ENCODE peak calls at places on chromosomes 4 and X, in ten cellular contexts. One of them, this sample, is unnamed.

GRCh38 chrX:49184294-49185061 is 1.7 kb downstream of the PRICKLE3 start:
- DNase-seq in heart right ventricle: peak; percentile 90
- DNase-seq in pancreas: peak; percentile 94
- DNase-seq in fibroblast of mammary gland: peak; percentile 86
- DNase-seq in H9: peak; percentile 94
- DNase-seq in cardiac muscle cell: peak; percentile 93
- DNase-seq in neural crest cell: peak; percentile 78
- DNase-seq in right atrium auricular region: peak; percentile 94
- DNase-seq in lung: peak; percentile 92
- DNase-seq in glutamatergic neuron: peak; percentile 76
- DNase-seq in this sample: no peak

GRCh38 chr4:107896158-107896645 is 35.1 kb upstream of the CYP2U1 start:
- DNase-seq in heart right ventricle: no peak
- DNase-seq in pancreas: no peak
- DNase-seq in fibroblast of mammary gland: peak; percentile 97
- DNase-seq in H9: no peak
- DNase-seq in cardiac muscle cell: no peak
- DNase-seq in neural crest cell: no peak
- DNase-seq in right atrium auricular region: no peak
- DNase-seq in lung: peak; percentile 32
- DNase-seq in glutamatergic neuron: no peak
- DNase-seq in this sample: no peak

GRCh38 chrX:357693-358471 is 28.8 kb downstream of the PPP2R3B start:
- DNase-seq in heart right ventricle: no peak
- DNase-seq in pancreas: no peak
- DNase-seq in fibroblast of mammary gland: peak; percentile 55
- DNase-seq in H9: no peak
- DNase-seq in cardiac muscle cell: no peak
- DNase-seq in neural crest cell: no peak
- DNase-seq in right atrium auricular region: no peak
- DNase-seq in lung: no peak
- DNase-seq in glutamatergic neuron: no peak
- DNase-seq in this sample: no peak

GRCh38 chr4:97917115-97917514 is 226.2 kb downstream of the STPG2 start:
- DNase-seq in heart right ventricle: no peak
- DNase-seq in pancreas: no peak
- DNase-seq in fibroblast of mammary gland: no peak
- DNase-seq in H9: no peak
- DNase-seq in cardiac muscle cell: no peak
- DNase-seq in neural crest cell: no peak
- DNase-seq in right atrium auricular region: no peak
- DNase-seq in lung: no peak
- DNase-seq in glutamatergic neuron: no peak
- DNase-seq in this sample: no peak

GRCh38 chr4:152039085-152039484 is 278.3 kb upstream of the GATB start:
- DNase-seq in heart right ventricle: no peak
- DNase-seq in pancreas: no peak
- DNase-seq in fibroblast of mammary gland: peak; percentile 58
- DNase-seq in H9: no peak
- DNase-seq in cardiac muscle cell: no peak
- DNase-seq in neural crest cell: no peak
- DNase-seq in right atrium auricular region: no peak
- DNase-seq in lung: no peak
- DNase-seq in glutamatergic neuron: no peak
- DNase-seq in this sample: no peak

GRCh38 chr4:119781044-119781443 is 152.4 kb upstream of the PDE5A start:
- DNase-seq in heart right ventricle: no peak
- DNase-seq in pancreas: no peak
- DNase-seq in fibroblast of mammary gland: no peak
- DNase-seq in H9: no peak
- DNase-seq in cardiac muscle cell: no peak
- DNase-seq in neural crest cell: no peak
- DNase-seq in right atrium auricular region: no peak
- DNase-seq in lung: no peak
- DNase-seq in glutamatergic neuron: no peak
- DNase-seq in this sample: no peak

GRCh38 chr4:70903282-70903603 is 1.1 kb downstream of the MOB1B start:
- DNase-seq in heart right ventricle: no peak
- DNase-seq in pancreas: no peak
- DNase-seq in fibroblast of mammary gland: peak; percentile 30
- DNase-seq in H9: no peak
- DNase-seq in cardiac muscle cell: peak; percentile 18
- DNase-seq in neural crest cell: peak; percentile 12
- DNase-seq in right atrium auricular region: no peak
- DNase-seq in lung: no peak
- DNase-seq in glutamatergic neuron: no peak
- DNase-seq in this sample: no peak

GRCh38 chr4:119506761-119507160 is 121.8 kb downstream of the PDE5A start:
- DNase-seq in heart right ventricle: no peak
- DNase-seq in pancreas: no peak
- DNase-seq in fibroblast of mammary gland: no peak
- DNase-seq in H9: no peak
- DNase-seq in cardiac muscle cell: no peak
- DNase-seq in neural crest cell: no peak
- DNase-seq in right atrium auricular region: no peak
- DNase-seq in lung: no peak
- DNase-seq in glutamatergic neuron: no peak
- DNase-seq in this sample: no peak

GRCh38 chr4:125115941-125116340 is 198.8 kb upstream of the FAT4 start:
- DNase-seq in heart right ventricle: no peak
- DNase-seq in pancreas: no peak
- DNase-seq in fibroblast of mammary gland: peak; percentile 70
- DNase-seq in H9: no peak
- DNase-seq in cardiac muscle cell: no peak
- DNase-seq in neural crest cell: no peak
- DNase-seq in right atrium auricular region: no peak
- DNase-seq in lung: no peak
- DNase-seq in glutamatergic neuron: no peak
- DNase-seq in this sample: no peak

GRCh38 chrX:27884654-27885053 is 76.9 kb downstream of the MAGEB10 start:
- DNase-seq in heart right ventricle: no peak
- DNase-seq in pancreas: no peak
- DNase-seq in fibroblast of mammary gland: no peak
- DNase-seq in H9: no peak
- DNase-seq in cardiac muscle cell: no peak
- DNase-seq in neural crest cell: no peak
- DNase-seq in right atrium auricular region: no peak
- DNase-seq in lung: no peak
- DNase-seq in glutamatergic neuron: no peak
- DNase-seq in this sample: no peak

GRCh38 chrX:131747173-131747572 is 203.3 kb downstream of the OR13H1 start:
- DNase-seq in heart right ventricle: no peak
- DNase-seq in pancreas: peak; percentile 67
- DNase-seq in fibroblast of mammary gland: peak; percentile 88
- DNase-seq in H9: no peak
- DNase-seq in cardiac muscle cell: no peak
- DNase-seq in neural crest cell: no peak
- DNase-seq in right atrium auricular region: no peak
- DNase-seq in lung: peak; percentile 74
- DNase-seq in glutamatergic neuron: no peak
- DNase-seq in this sample: no peak

GRCh38 chr4:152118108-152118507 is 357.3 kb upstream of the GATB start:
- DNase-seq in heart right ventricle: no peak
- DNase-seq in pancreas: no peak
- DNase-seq in fibroblast of mammary gland: no peak
- DNase-seq in H9: no peak
- DNase-seq in cardiac muscle cell: no peak
- DNase-seq in neural crest cell: no peak
- DNase-seq in right atrium auricular region: no peak
- DNase-seq in lung: no peak
- DNase-seq in glutamatergic neuron: no peak
- DNase-seq in this sample: no peak

GRCh38 chr4:155602351-155603140 is 64.1 kb upstream of the GUCY1A1 start:
- DNase-seq in heart right ventricle: no peak
- DNase-seq in pancreas: no peak
- DNase-seq in fibroblast of mammary gland: peak; percentile 38
- DNase-seq in H9: no peak
- DNase-seq in cardiac muscle cell: peak; percentile 46
- DNase-seq in neural crest cell: no peak
- DNase-seq in right atrium auricular region: no peak
- DNase-seq in lung: no peak
- DNase-seq in glutamatergic neuron: no peak
- DNase-seq in this sample: no peak

GRCh38 chrX:150364347-150365050 is 1.4 kb downstream of the MAMLD1 start:
- DNase-seq in heart right ventricle: peak; percentile 19
- DNase-seq in pancreas: peak; percentile 40
- DNase-seq in fibroblast of mammary gland: no peak
- DNase-seq in H9: peak; percentile 31
- DNase-seq in cardiac muscle cell: peak; percentile 33
- DNase-seq in neural crest cell: peak; percentile 26
- DNase-seq in right atrium auricular region: no peak
- DNase-seq in lung: peak; percentile 29
- DNase-seq in glutamatergic neuron: peak; percentile 28
- DNase-seq in this sample: no peak

GRCh38 chrX:101409043-101409442 is 1.0 kb downstream of the HNRNPH2 start:
- DNase-seq in heart right ventricle: no peak
- DNase-seq in pancreas: no peak
- DNase-seq in fibroblast of mammary gland: no peak
- DNase-seq in H9: no peak
- DNase-seq in cardiac muscle cell: no peak
- DNase-seq in neural crest cell: no peak
- DNase-seq in right atrium auricular region: no peak
- DNase-seq in lung: no peak
- DNase-seq in glutamatergic neuron: no peak
- DNase-seq in this sample: no peak

GRCh38 chrX:101407167-101407747 is 468 bp downstream of the GLA start:
- DNase-seq in heart right ventricle: no peak
- DNase-seq in pancreas: no peak
- DNase-seq in fibroblast of mammary gland: no peak
- DNase-seq in H9: no peak
- DNase-seq in cardiac muscle cell: no peak
- DNase-seq in neural crest cell: no peak
- DNase-seq in right atrium auricular region: no peak
- DNase-seq in lung: no peak
- DNase-seq in glutamatergic neuron: no peak
- DNase-seq in this sample: no peak

GRCh38 chrX:101408530-101408836 is 461 bp downstream of the HNRNPH2 start:
- DNase-seq in heart right ventricle: no peak
- DNase-seq in pancreas: no peak
- DNase-seq in fibroblast of mammary gland: no peak
- DNase-seq in H9: no peak
- DNase-seq in cardiac muscle cell: no peak
- DNase-seq in neural crest cell: no peak
- DNase-seq in right atrium auricular region: no peak
- DNase-seq in lung: no peak
- DNase-seq in glutamatergic neuron: no peak
- DNase-seq in this sample: no peak

GRCh38 chrX:101410461-101410860 is 2.4 kb downstream of the HNRNPH2 start:
- DNase-seq in heart right ventricle: no peak
- DNase-seq in pancreas: no peak
- DNase-seq in fibroblast of mammary gland: no peak
- DNase-seq in H9: no peak
- DNase-seq in cardiac muscle cell: no peak
- DNase-seq in neural crest cell: no peak
- DNase-seq in right atrium auricular region: no peak
- DNase-seq in lung: no peak
- DNase-seq in glutamatergic neuron: no peak
- DNase-seq in this sample: no peak

DNA sequence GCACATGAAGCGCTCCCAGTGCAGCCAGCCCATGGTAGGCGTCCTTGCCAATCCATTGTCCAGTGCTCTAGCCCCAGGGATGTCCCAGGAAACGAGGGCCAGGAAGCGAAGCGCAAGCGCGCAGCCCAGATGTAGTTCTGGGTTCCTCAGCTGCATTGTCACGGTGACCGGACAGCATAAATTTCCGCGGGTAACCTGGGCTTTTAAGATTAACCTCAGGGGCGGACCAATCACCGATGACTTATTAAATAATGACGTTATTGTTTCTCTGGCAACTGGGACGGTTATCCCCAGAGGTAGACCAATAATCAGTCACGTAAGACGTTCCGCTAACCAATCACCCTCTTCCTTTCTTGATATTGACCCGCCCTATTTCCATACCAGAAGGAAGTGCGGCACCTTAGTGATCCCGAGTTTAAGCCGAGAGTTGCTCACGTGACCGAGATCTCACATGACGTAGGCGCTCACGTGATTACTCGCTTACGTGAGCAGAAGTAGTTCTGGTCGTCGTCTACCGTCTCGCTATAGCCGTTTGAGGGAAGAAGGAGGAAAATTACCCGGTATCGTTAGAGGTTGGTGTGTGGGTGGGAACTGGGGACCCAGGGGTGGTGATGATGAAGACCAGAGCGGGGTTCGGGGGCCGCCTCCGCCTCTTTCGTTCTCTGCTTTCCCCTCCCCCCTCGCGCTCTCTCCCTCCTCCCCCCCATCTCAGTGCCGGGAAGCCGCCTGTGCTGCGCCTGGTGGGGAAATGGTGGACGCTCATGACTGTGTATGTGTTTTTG is at the start of the genes GLA and HNRNPH2:
- DNase-seq in heart right ventricle: peak; percentile 81
- DNase-seq in pancreas: peak; percentile 82
- DNase-seq in fibroblast of mammary gland: peak; percentile 99
- DNase-seq in H9: peak; percentile 93
- DNase-seq in cardiac muscle cell: peak; percentile 92
- DNase-seq in neural crest cell: peak; percentile 73
- DNase-seq in right atrium auricular region: peak; percentile 96
- DNase-seq in lung: peak; percentile 91
- DNase-seq in glutamatergic neuron: peak; percentile 80
- DNase-seq in this sample: peak; percentile 92
- TF ChIP-seq CTCF in heart right ventricle: no peak
- TF ChIP-seq CTCF in pancreas: no peak
- TF ChIP-seq CTCF in fibroblast of mammary gland: no peak
- TF ChIP-seq CTCF in H9: no peak
- TF ChIP-seq CTCF in cardiac muscle cell: no peak
- TF ChIP-seq CTCF in neural crest cell: peak; percentile 33
- TF ChIP-seq CTCF in right atrium auricular region: no peak
- TF ChIP-seq CTCF in lung: no peak
- TF ChIP-seq CTCF in glutamatergic neuron: no peak
- TF ChIP-seq CTCF in this sample: no peak

GRCh38 chr4:54998991-54999390 is 126.4 kb downstream of the KDR start:
- DNase-seq in heart right ventricle: no peak
- DNase-seq in pancreas: no peak
- DNase-seq in fibroblast of mammary gland: peak; percentile 59
- DNase-seq in H9: no peak
- DNase-seq in cardiac muscle cell: peak; percentile 8
- DNase-seq in neural crest cell: no peak
- DNase-seq in right atrium auricular region: no peak
- DNase-seq in lung: no peak
- DNase-seq in glutamatergic neuron: no peak
- DNase-seq in this sample: no peak
- TF ChIP-seq CTCF in heart right ventricle: peak; percentile 69
- TF ChIP-seq CTCF in pancreas: peak; percentile 18
- TF ChIP-seq CTCF in fibroblast of mammary gland: peak; percentile 43
- TF ChIP-seq CTCF in H9: peak; percentile 61
- TF ChIP-seq CTCF in cardiac muscle cell: peak; percentile 68
- TF ChIP-seq CTCF in neural crest cell: peak; percentile 43
- TF ChIP-seq CTCF in right atrium auricular region: peak; percentile 70
- TF ChIP-seq CTCF in lung: no peak
- TF ChIP-seq CTCF in glutamatergic neuron: no peak
- TF ChIP-seq CTCF in this sample: no peak

GRCh38 chr4:78520808-78521226 is 30.8 kb upstream of the ANXA3 start:
- DNase-seq in heart right ventricle: no peak
- DNase-seq in pancreas: no peak
- DNase-seq in fibroblast of mammary gland: peak; percentile 92
- DNase-seq in H9: no peak
- DNase-seq in cardiac muscle cell: no peak
- DNase-seq in neural crest cell: no peak
- DNase-seq in right atrium auricular region: no peak
- DNase-seq in lung: no peak
- DNase-seq in glutamatergic neuron: no peak
- DNase-seq in this sample: no peak
- TF ChIP-seq CTCF in heart right ventricle: no peak
- TF ChIP-seq CTCF in pancreas: no peak
- TF ChIP-seq CTCF in fibroblast of mammary gland: no peak
- TF ChIP-seq CTCF in H9: no peak
- TF ChIP-seq CTCF in cardiac muscle cell: no peak
- TF ChIP-seq CTCF in neural crest cell: no peak
- TF ChIP-seq CTCF in right atrium auricular region: no peak
- TF ChIP-seq CTCF in lung: no peak
- TF ChIP-seq CTCF in glutamatergic neuron: no peak
- TF ChIP-seq CTCF in this sample: no peak

GRCh38 chrX:8364369-8365141 is 100.1 kb upstream of the VCX3B start:
- DNase-seq in heart right ventricle: no peak
- DNase-seq in pancreas: no peak
- DNase-seq in fibroblast of mammary gland: no peak
- DNase-seq in H9: peak; percentile 60
- DNase-seq in cardiac muscle cell: peak; percentile 63
- DNase-seq in neural crest cell: peak; percentile 31
- DNase-seq in right atrium auricular region: no peak
- DNase-seq in lung: no peak
- DNase-seq in glutamatergic neuron: peak; percentile 39
- DNase-seq in this sample: no peak
- TF ChIP-seq CTCF in heart right ventricle: peak; percentile 50
- TF ChIP-seq CTCF in pancreas: no peak
- TF ChIP-seq CTCF in fibroblast of mammary gland: peak; percentile 17
- TF ChIP-seq CTCF in H9: peak; percentile 88
- TF ChIP-seq CTCF in cardiac muscle cell: peak; percentile 44
- TF ChIP-seq CTCF in neural crest cell: peak; percentile 63
- TF ChIP-seq CTCF in right atrium auricular region: peak; percentile 61
- TF ChIP-seq CTCF in lung: peak; percentile 0
- TF ChIP-seq CTCF in glutamatergic neuron: peak; percentile 16
- TF ChIP-seq CTCF in this sample: no peak